ENCODE peak calls at places on chromosomes 7 and 10, in seven cellular contexts. One of them, this sample, is unnamed. For H3K4me1, the result is how much of the 10 kb centered on the place peaks cover.

GRCh38 chr10:64873959-64874358 is 1352.8 kb downstream of the REEP3 start:
- DNase-seq in aorta: no peak
- DNase-seq in SJSA1: no peak
- DNase-seq in PC-3: no peak
- DNase-seq in CD4-positive, alpha-beta memory T cell: no peak
- DNase-seq in ovary: no peak
- DNase-seq in SK-N-SH: no peak
- DNase-seq in this sample: no peak

GRCh38 chr7:139595806-139596205 is 72.3 kb downstream of the CLEC2L start:
- DNase-seq in CD4-positive, alpha-beta memory T cell: no peak
- DNase-seq in aorta: no peak
- DNase-seq in PC-3: no peak
- DNase-seq in SJSA1: no peak
- DNase-seq in SK-N-SH: no peak
- DNase-seq in ovary: no peak
- DNase-seq in this sample: no peak

GRCh38 chr10:117454502-117454901 is 79.3 kb upstream of the PDZD8 start:
- DNase-seq in ovary: no peak
- DNase-seq in PC-3: no peak
- DNase-seq in aorta: no peak
- DNase-seq in SJSA1: no peak
- DNase-seq in CD4-positive, alpha-beta memory T cell: no peak
- DNase-seq in SK-N-SH: no peak
- DNase-seq in this sample: no peak

GRCh38 chr10:69901022-69901421 is 99.3 kb downstream of the COL13A1 start:
- DNase-seq in SK-N-SH: no peak
- DNase-seq in CD4-positive, alpha-beta memory T cell: no peak
- DNase-seq in ovary: no peak
- DNase-seq in aorta: no peak
- DNase-seq in PC-3: no peak
- DNase-seq in SJSA1: no peak
- DNase-seq in this sample: no peak

GRCh38 chr10:71921319-71922027 is 42.7 kb upstream of the CHST3 start:
- DNase-seq in SJSA1: no peak
- DNase-seq in aorta: peak
- DNase-seq in SK-N-SH: peak
- DNase-seq in PC-3: no peak
- DNase-seq in CD4-positive, alpha-beta memory T cell: no peak
- DNase-seq in ovary: peak
- DNase-seq in this sample: no peak

GRCh38 chr10:84263716-84264115 is 18.9 kb downstream of the RGR start:
- DNase-seq in aorta: no peak
- DNase-seq in SK-N-SH: no peak
- DNase-seq in SJSA1: no peak
- DNase-seq in CD4-positive, alpha-beta memory T cell: no peak
- DNase-seq in ovary: no peak
- DNase-seq in PC-3: no peak
- DNase-seq in this sample: no peak

GRCh38 chr10:909831-910230 is 21.7 kb downstream of the LARP4B start:
- DNase-seq in PC-3: no peak
- DNase-seq in ovary: no peak
- DNase-seq in CD4-positive, alpha-beta memory T cell: no peak
- DNase-seq in SK-N-SH: no peak
- DNase-seq in SJSA1: peak
- DNase-seq in aorta: no peak
- DNase-seq in this sample: no peak

GRCh38 chr10:6224781-6225180 is 22.0 kb downstream of the PFKFB3 start:
- DNase-seq in SJSA1: no peak
- DNase-seq in ovary: no peak
- DNase-seq in CD4-positive, alpha-beta memory T cell: no peak
- DNase-seq in PC-3: no peak
- DNase-seq in SK-N-SH: peak
- DNase-seq in aorta: no peak
- DNase-seq in this sample: no peak

GRCh38 chr7:99825873-99826272 is 1.9 kb upstream of the CYP3A43 start:
- DNase-seq in ovary: no peak
- DNase-seq in aorta: no peak
- DNase-seq in CD4-positive, alpha-beta memory T cell: no peak
- DNase-seq in SK-N-SH: no peak
- DNase-seq in SJSA1: no peak
- DNase-seq in PC-3: no peak
- DNase-seq in this sample: no peak

GRCh38 chr7:117827861-117828260 is 45.4 kb downstream of the CTTNBP2 start:
- DNase-seq in PC-3: peak
- DNase-seq in aorta: no peak
- DNase-seq in SK-N-SH: no peak
- DNase-seq in SJSA1: peak
- DNase-seq in ovary: no peak
- DNase-seq in CD4-positive, alpha-beta memory T cell: no peak
- DNase-seq in this sample: no peak

GRCh38 chr7:134842901-134843300 is 63.5 kb downstream of the CALD1 start:
- DNase-seq in SK-N-SH: no peak
- DNase-seq in SJSA1: no peak
- DNase-seq in aorta: no peak
- DNase-seq in CD4-positive, alpha-beta memory T cell: no peak
- DNase-seq in ovary: no peak
- DNase-seq in PC-3: no peak
- DNase-seq in this sample: no peak

GRCh38 chr10:35127289-35127891 is 744 bp downstream of the CREM start:
- DNase-seq in PC-3: peak
- DNase-seq in CD4-positive, alpha-beta memory T cell: no peak
- DNase-seq in SJSA1: peak
- DNase-seq in aorta: peak
- DNase-seq in ovary: peak
- DNase-seq in SK-N-SH: peak
- DNase-seq in this sample: no peak

GRCh38 chr10:70589762-70590662 is 12.5 kb downstream of the PRF1 start:
- DNase-seq in SK-N-SH: no peak
- DNase-seq in aorta: no peak
- DNase-seq in ovary: peak
- DNase-seq in CD4-positive, alpha-beta memory T cell: no peak
- DNase-seq in SJSA1: no peak
- DNase-seq in PC-3: no peak
- DNase-seq in this sample: no peak

GRCh38 chr7:70539196-70539595 is 592.7 kb upstream of the GALNT17 start:
- DNase-seq in SK-N-SH: no peak
- DNase-seq in PC-3: no peak
- DNase-seq in ovary: no peak
- DNase-seq in CD4-positive, alpha-beta memory T cell: no peak
- DNase-seq in aorta: no peak
- DNase-seq in SJSA1: no peak
- DNase-seq in this sample: no peak

GRCh38 chr7:98970805-98971204 is 92.5 kb downstream of the TRRAP start:
- DNase-seq in PC-3: no peak
- DNase-seq in CD4-positive, alpha-beta memory T cell: no peak
- DNase-seq in SK-N-SH: no peak
- DNase-seq in SJSA1: no peak
- DNase-seq in aorta: no peak
- DNase-seq in ovary: no peak
- DNase-seq in this sample: no peak

GRCh38 chr7:142767861-142768260 is 2.9 kb upstream of the PRSS2 start:
- DNase-seq in aorta: no peak
- DNase-seq in SJSA1: no peak
- DNase-seq in ovary: no peak
- DNase-seq in SK-N-SH: no peak
- DNase-seq in PC-3: no peak
- DNase-seq in CD4-positive, alpha-beta memory T cell: no peak
- DNase-seq in this sample: no peak

GRCh38 chr10:98246911-98247820 is 20.8 kb downstream of the LOXL4 start:
- DNase-seq in ovary: no peak
- DNase-seq in PC-3: no peak
- DNase-seq in SJSA1: peak
- DNase-seq in SK-N-SH: no peak
- DNase-seq in CD4-positive, alpha-beta memory T cell: no peak
- DNase-seq in aorta: no peak
- DNase-seq in this sample: no peak

GRCh38 chr7:19522486-19522885 is 186.4 kb downstream of the POLR1F start:
- DNase-seq in ovary: no peak
- DNase-seq in SJSA1: peak
- DNase-seq in PC-3: peak
- DNase-seq in SK-N-SH: no peak
- DNase-seq in CD4-positive, alpha-beta memory T cell: no peak
- DNase-seq in aorta: no peak
- DNase-seq in this sample: no peak

GRCh38 chr7:132161976-132162375 is 414.3 kb downstream of the PLXNA4 start:
- DNase-seq in SJSA1: no peak
- DNase-seq in aorta: no peak
- DNase-seq in SK-N-SH: no peak
- DNase-seq in ovary: no peak
- DNase-seq in PC-3: no peak
- DNase-seq in CD4-positive, alpha-beta memory T cell: no peak
- DNase-seq in this sample: no peak

GRCh38 chr10:103231047-103231551 is 14.6 kb upstream of the RPEL1 start:
- DNase-seq in ovary: no peak
- DNase-seq in SK-N-SH: no peak
- DNase-seq in CD4-positive, alpha-beta memory T cell: no peak
- DNase-seq in PC-3: peak
- DNase-seq in aorta: no peak
- DNase-seq in SJSA1: peak
- DNase-seq in this sample: no peak

GRCh38 chr7:69105981-69106380 is 492.3 kb upstream of the AUTS2 start:
- DNase-seq in CD4-positive, alpha-beta memory T cell: no peak
- DNase-seq in SK-N-SH: no peak
- DNase-seq in aorta: no peak
- DNase-seq in SJSA1: no peak
- DNase-seq in PC-3: no peak
- DNase-seq in ovary: no peak
- DNase-seq in this sample: no peak

GRCh38 chr7:29177963-29178612 is 16.5 kb upstream of the CHN2 start:
- DNase-seq in CD4-positive, alpha-beta memory T cell: no peak
- DNase-seq in SJSA1: no peak
- DNase-seq in aorta: peak
- DNase-seq in SK-N-SH: no peak
- DNase-seq in ovary: no peak
- DNase-seq in PC-3: peak
- DNase-seq in this sample: no peak

GRCh38 chr10:76191371-76191770 is 759.9 kb downstream of the LRMDA start:
- DNase-seq in ovary: no peak
- DNase-seq in aorta: no peak
- DNase-seq in PC-3: no peak
- DNase-seq in SK-N-SH: no peak
- DNase-seq in CD4-positive, alpha-beta memory T cell: no peak
- DNase-seq in SJSA1: no peak
- DNase-seq in this sample: no peak

GRCh38 chr10:122054046-122055025 is 65.4 kb downstream of the TACC2 start:
- DNase-seq in SK-N-SH: no peak
- DNase-seq in CD4-positive, alpha-beta memory T cell: no peak
- DNase-seq in ovary: peak
- DNase-seq in SJSA1: peak
- DNase-seq in PC-3: peak
- DNase-seq in aorta: peak
- DNase-seq in this sample: no peak

GRCh38 chr10:97651773-97652172 is 11.3 kb downstream of the PI4K2A start:
- DNase-seq in PC-3: peak
- DNase-seq in ovary: no peak
- DNase-seq in aorta: no peak
- DNase-seq in SK-N-SH: no peak
- DNase-seq in CD4-positive, alpha-beta memory T cell: no peak
- DNase-seq in SJSA1: no peak
- DNase-seq in this sample: no peak

GRCh38 chr7:34939175-34939574 is 98.1 kb downstream of the DPY19L1 start:
- DNase-seq in PC-3: peak
- DNase-seq in ovary: no peak
- DNase-seq in aorta: no peak
- DNase-seq in SJSA1: peak
- DNase-seq in CD4-positive, alpha-beta memory T cell: no peak
- DNase-seq in SK-N-SH: no peak
- DNase-seq in this sample: no peak

GRCh38 chr10:50620899-50621298 is 2.9 kb downstream of the SGMS1 start:
- DNase-seq in SK-N-SH: no peak
- DNase-seq in PC-3: no peak
- DNase-seq in ovary: no peak
- DNase-seq in CD4-positive, alpha-beta memory T cell: no peak
- DNase-seq in aorta: no peak
- DNase-seq in SJSA1: no peak
- DNase-seq in this sample: no peak

GRCh38 chr10:50623299-50624153 is at the start of gene SGMS1:
- DNase-seq in CD4-positive, alpha-beta memory T cell: peak
- DNase-seq in PC-3: peak
- DNase-seq in SK-N-SH: peak
- DNase-seq in ovary: peak
- DNase-seq in aorta: peak
- DNase-seq in SJSA1: peak
- DNase-seq in this sample: peak

GRCh38 chr10:50622497-50623298 is 1.1 kb downstream of the SGMS1 start:
- DNase-seq in ovary: peak
- DNase-seq in aorta: peak
- DNase-seq in SJSA1: peak
- DNase-seq in CD4-positive, alpha-beta memory T cell: no peak
- DNase-seq in PC-3: peak
- DNase-seq in SK-N-SH: peak
- DNase-seq in this sample: peak

GRCh38 chr10:50619882-50620281 is 3.9 kb downstream of the SGMS1 start:
- DNase-seq in SK-N-SH: no peak
- DNase-seq in ovary: no peak
- DNase-seq in SJSA1: no peak
- DNase-seq in CD4-positive, alpha-beta memory T cell: no peak
- DNase-seq in PC-3: no peak
- DNase-seq in aorta: no peak
- DNase-seq in this sample: no peak

GRCh38 chr10:50621981-50622496 is 1.7 kb downstream of the SGMS1 start:
- DNase-seq in SJSA1: peak
- DNase-seq in SK-N-SH: peak
- DNase-seq in aorta: peak
- DNase-seq in CD4-positive, alpha-beta memory T cell: peak
- DNase-seq in PC-3: peak
- DNase-seq in ovary: peak
- DNase-seq in this sample: peak
- H3K4me1 ChIP-seq in SJSA1: under half
- H3K4me1 ChIP-seq in SK-N-SH: under half
- H3K4me1 ChIP-seq in aorta: under half
- H3K4me1 ChIP-seq in CD4-positive, alpha-beta memory T cell: under half
- H3K4me1 ChIP-seq in PC-3: under half
- H3K4me1 ChIP-seq in ovary: under half
- H3K4me1 ChIP-seq in this sample: under half

GRCh38 chr7:107694395-107694794 is 33.8 kb downstream of the SLC26A4 start:
- DNase-seq in ovary: no peak
- DNase-seq in aorta: no peak
- DNase-seq in CD4-positive, alpha-beta memory T cell: no peak
- DNase-seq in SK-N-SH: no peak
- DNase-seq in PC-3: no peak
- DNase-seq in SJSA1: no peak
- DNase-seq in this sample: no peak
- H3K27ac ChIP-seq in ovary: peak
- H3K27ac ChIP-seq in aorta: no peak
- H3K27ac ChIP-seq in CD4-positive, alpha-beta memory T cell: no peak
- H3K27ac ChIP-seq in SK-N-SH: no peak
- H3K27ac ChIP-seq in PC-3: no peak
- H3K27ac ChIP-seq in SJSA1: no peak
- H3K27ac ChIP-seq in this sample: no peak

GRCh38 chr10:79195091-79195923 is 126.5 kb downstream of the ZMIZ1 start:
- DNase-seq in SJSA1: peak
- DNase-seq in PC-3: peak
- DNase-seq in ovary: peak
- DNase-seq in CD4-positive, alpha-beta memory T cell: peak
- DNase-seq in aorta: peak
- DNase-seq in SK-N-SH: peak
- DNase-seq in this sample: peak
- H3K4me3 ChIP-seq in SJSA1: no peak
- H3K4me3 ChIP-seq in PC-3: no peak
- H3K4me3 ChIP-seq in ovary: no peak
- H3K4me3 ChIP-seq in CD4-positive, alpha-beta memory T cell: no peak
- H3K4me3 ChIP-seq in aorta: no peak
- H3K4me3 ChIP-seq in SK-N-SH: no peak
- H3K4me3 ChIP-seq in this sample: no peak

GRCh38 chr10:78433722-78434535 is 400.3 kb downstream of the RPS24 start:
- DNase-seq in SK-N-SH: peak
- DNase-seq in ovary: no peak
- DNase-seq in aorta: peak
- DNase-seq in PC-3: no peak
- DNase-seq in SJSA1: no peak
- DNase-seq in CD4-positive, alpha-beta memory T cell: no peak
- DNase-seq in this sample: no peak
- H3K4me1 ChIP-seq in SK-N-SH: half or more
- H3K4me1 ChIP-seq in ovary: under half
- H3K4me1 ChIP-seq in aorta: under half
- H3K4me1 ChIP-seq in PC-3: under half
- H3K4me1 ChIP-seq in SJSA1: under half
- H3K4me1 ChIP-seq in CD4-positive, alpha-beta memory T cell: under half
- H3K4me1 ChIP-seq in this sample: under half

This sample was measured in CD8-positive, alpha-beta memory T cell.